ENCODE peak calls at places on chromosomes 1 and 21, in ten cellular contexts. One of them, this sample, is unnamed.
A peak's percentile ranks its signal among the peaks of the same experiment; 100 is the strongest.

GRCh38 chr1:68162761-68163160 is 69.6 kb downstream of the WLS start:
- DNase-seq in kidney: no peak
- DNase-seq in MM.1S: no peak
- DNase-seq in GM23248: no peak
- DNase-seq in heart left ventricle: no peak
- DNase-seq in astrocyte: no peak
- DNase-seq in transverse colon: no peak
- DNase-seq in prostate gland: no peak
- DNase-seq in tibial artery: no peak
- DNase-seq in ovary: no peak
- DNase-seq in this sample: peak; percentile 46

GRCh38 chr21:46559291-46559983 is 45.4 kb downstream of the S100B start:
- DNase-seq in tibial artery: no peak
- DNase-seq in transverse colon: no peak
- DNase-seq in astrocyte: no peak
- DNase-seq in ovary: peak; percentile 55
- DNase-seq in MM.1S: no peak
- DNase-seq in kidney: no peak
- DNase-seq in GM23248: no peak
- DNase-seq in prostate gland: no peak
- DNase-seq in heart left ventricle: peak; percentile 31
- DNase-seq in this sample: no peak

GRCh38 chr21:40386301-40386911 is 460.6 kb downstream of the DSCAM start:
- DNase-seq in ovary: no peak
- DNase-seq in astrocyte: peak; percentile 4
- DNase-seq in transverse colon: peak; percentile 34
- DNase-seq in GM23248: peak; percentile 12
- DNase-seq in MM.1S: peak; percentile 86
- DNase-seq in tibial artery: peak; percentile 31
- DNase-seq in heart left ventricle: peak; percentile 69
- DNase-seq in prostate gland: peak; percentile 56
- DNase-seq in kidney: peak; percentile 84
- DNase-seq in this sample: peak; percentile 82

GRCh38 chr1:40923511-40924020 is 55.9 kb upstream of the CTPS1 start:
- DNase-seq in GM23248: no peak
- DNase-seq in MM.1S: no peak
- DNase-seq in prostate gland: no peak
- DNase-seq in tibial artery: no peak
- DNase-seq in transverse colon: no peak
- DNase-seq in heart left ventricle: no peak
- DNase-seq in astrocyte: no peak
- DNase-seq in kidney: no peak
- DNase-seq in ovary: no peak
- DNase-seq in this sample: no peak

GRCh38 chr1:119898520-119898919 is 2.2 kb upstream of the ADAM30 start:
- DNase-seq in prostate gland: no peak
- DNase-seq in GM23248: no peak
- DNase-seq in kidney: no peak
- DNase-seq in heart left ventricle: no peak
- DNase-seq in tibial artery: no peak
- DNase-seq in MM.1S: no peak
- DNase-seq in ovary: no peak
- DNase-seq in astrocyte: no peak
- DNase-seq in transverse colon: no peak
- DNase-seq in this sample: no peak

GRCh38 chr1:179742291-179742690 is 800 bp upstream of the FAM163A start:
- DNase-seq in tibial artery: no peak
- DNase-seq in astrocyte: no peak
- DNase-seq in kidney: no peak
- DNase-seq in heart left ventricle: no peak
- DNase-seq in MM.1S: no peak
- DNase-seq in transverse colon: no peak
- DNase-seq in ovary: no peak
- DNase-seq in GM23248: no peak
- DNase-seq in prostate gland: no peak
- DNase-seq in this sample: no peak

GRCh38 chr1:64745181-64745985 is 508 bp downstream of the RAVER2 start:
- DNase-seq in MM.1S: peak; percentile 69
- DNase-seq in astrocyte: peak; percentile 30
- DNase-seq in ovary: peak; percentile 38
- DNase-seq in tibial artery: peak; percentile 44
- DNase-seq in heart left ventricle: no peak
- DNase-seq in transverse colon: peak; percentile 53
- DNase-seq in GM23248: peak; percentile 60
- DNase-seq in kidney: peak; percentile 78
- DNase-seq in prostate gland: peak; percentile 31
- DNase-seq in this sample: peak; percentile 60

GRCh38 chr1:204630460-204630905 is 55.1 kb downstream of the LRRN2 start:
- DNase-seq in kidney: no peak
- DNase-seq in heart left ventricle: no peak
- DNase-seq in transverse colon: no peak
- DNase-seq in prostate gland: no peak
- DNase-seq in tibial artery: no peak
- DNase-seq in ovary: no peak
- DNase-seq in MM.1S: no peak
- DNase-seq in GM23248: no peak
- DNase-seq in astrocyte: no peak
- DNase-seq in this sample: no peak

DNA sequence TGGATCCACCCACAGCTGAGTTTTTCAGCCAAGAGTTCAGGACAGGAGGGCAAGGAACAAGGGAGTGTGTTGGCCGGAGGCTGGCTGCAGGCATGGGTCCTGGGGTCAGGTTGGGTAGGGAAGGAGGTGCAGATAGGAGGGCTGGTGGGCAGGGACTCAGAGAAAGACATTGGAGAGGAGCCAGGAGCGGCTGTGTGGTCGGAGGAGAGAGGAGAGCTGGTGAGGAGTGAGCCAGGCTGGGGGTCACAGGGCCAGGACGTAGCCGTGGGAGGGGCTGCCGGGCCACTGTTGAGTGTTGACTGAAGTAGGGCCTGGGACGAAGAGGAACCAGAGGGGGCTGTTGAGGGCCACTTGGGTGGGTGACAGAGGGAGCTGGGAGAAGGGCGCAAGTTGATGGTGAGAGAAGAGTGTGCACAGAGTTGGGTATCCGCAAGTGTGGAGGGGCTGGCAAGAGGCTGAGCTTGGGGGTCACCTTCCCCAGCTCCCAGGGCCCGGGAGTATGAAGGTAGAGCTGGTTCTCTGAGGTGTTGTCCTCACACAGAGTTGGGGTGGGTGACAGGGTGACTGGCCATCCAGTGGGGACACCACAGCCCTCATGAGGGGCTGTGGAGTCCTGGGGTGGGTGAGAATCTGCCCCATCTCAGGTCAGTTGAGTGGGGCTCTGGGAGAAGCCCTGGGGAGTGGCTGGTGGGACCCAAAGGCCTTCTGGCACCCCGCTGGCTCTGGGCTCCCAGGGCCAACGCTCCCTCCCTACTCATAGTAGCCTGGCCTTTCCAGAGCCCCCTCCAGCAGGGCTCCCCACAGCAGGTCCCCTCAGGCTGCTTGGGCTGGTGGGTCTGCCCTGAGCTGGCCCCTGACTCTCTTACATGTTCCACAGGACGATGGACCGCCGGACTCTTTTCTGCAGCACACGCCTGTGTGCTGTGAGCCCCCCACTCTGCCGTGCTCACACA is 21.9 kb downstream of the PODN start:
- DNase-seq in MM.1S: no peak
- DNase-seq in kidney: peak; percentile 52
- DNase-seq in heart left ventricle: no peak
- DNase-seq in GM23248: no peak
- DNase-seq in ovary: no peak
- DNase-seq in astrocyte: no peak
- DNase-seq in tibial artery: no peak
- DNase-seq in transverse colon: no peak
- DNase-seq in prostate gland: no peak
- DNase-seq in this sample: peak; percentile 47
- H3K27ac ChIP-seq in MM.1S: no peak overlapping the region
- H3K27ac ChIP-seq in kidney: no peak overlapping the region
- H3K27ac ChIP-seq in heart left ventricle: no peak overlapping the region
- H3K27ac ChIP-seq in GM23248: no peak overlapping the region
- H3K27ac ChIP-seq in ovary: no peak overlapping the region
- H3K27ac ChIP-seq in astrocyte: no peak overlapping the region
- H3K27ac ChIP-seq in tibial artery: no peak overlapping the region
- H3K27ac ChIP-seq in transverse colon: no peak overlapping the region
- H3K27ac ChIP-seq in prostate gland: no peak overlapping the region
- H3K27ac ChIP-seq in this sample: no peak overlapping the region

GRCh38 chr1:21350132-21350885 is 60.0 kb upstream of the ECE1 start:
- DNase-seq in tibial artery: no peak
- DNase-seq in heart left ventricle: no peak
- DNase-seq in kidney: no peak
- DNase-seq in ovary: no peak
- DNase-seq in MM.1S: no peak
- DNase-seq in transverse colon: no peak
- DNase-seq in prostate gland: no peak
- DNase-seq in astrocyte: peak; percentile 28
- DNase-seq in GM23248: no peak
- DNase-seq in this sample: no peak

GRCh38 chr1:21349693-21350092 is 59.4 kb upstream of the ECE1 start:
- DNase-seq in transverse colon: no peak
- DNase-seq in MM.1S: no peak
- DNase-seq in ovary: no peak
- DNase-seq in kidney: no peak
- DNase-seq in prostate gland: no peak
- DNase-seq in tibial artery: no peak
- DNase-seq in GM23248: no peak
- DNase-seq in astrocyte: no peak
- DNase-seq in heart left ventricle: no peak
- DNase-seq in this sample: no peak

GRCh38 chr1:21355956-21356355 is 65.7 kb upstream of the ECE1 start:
- DNase-seq in kidney: no peak
- DNase-seq in transverse colon: no peak
- DNase-seq in tibial artery: no peak
- DNase-seq in prostate gland: no peak
- DNase-seq in astrocyte: no peak
- DNase-seq in GM23248: no peak
- DNase-seq in heart left ventricle: no peak
- DNase-seq in MM.1S: no peak
- DNase-seq in ovary: no peak
- DNase-seq in this sample: no peak

GRCh38 chr1:21351898-21352297 is 61.6 kb upstream of the ECE1 start:
- DNase-seq in kidney: no peak
- DNase-seq in ovary: no peak
- DNase-seq in MM.1S: no peak
- DNase-seq in transverse colon: no peak
- DNase-seq in heart left ventricle: no peak
- DNase-seq in tibial artery: no peak
- DNase-seq in astrocyte: no peak
- DNase-seq in prostate gland: no peak
- DNase-seq in GM23248: no peak
- DNase-seq in this sample: no peak

GRCh38 chr1:21352586-21352985 is 62.3 kb upstream of the ECE1 start:
- DNase-seq in heart left ventricle: no peak
- DNase-seq in tibial artery: no peak
- DNase-seq in transverse colon: no peak
- DNase-seq in MM.1S: no peak
- DNase-seq in prostate gland: no peak
- DNase-seq in GM23248: no peak
- DNase-seq in astrocyte: no peak
- DNase-seq in ovary: no peak
- DNase-seq in kidney: no peak
- DNase-seq in this sample: no peak
- H3K4me1 ChIP-seq in heart left ventricle: no peaks in the 10 kb centered on the region
- H3K4me1 ChIP-seq in tibial artery: no peaks in the 10 kb centered on the region
- H3K4me1 ChIP-seq in transverse colon: no peaks in the 10 kb centered on the region
- H3K4me1 ChIP-seq in MM.1S: no peaks in the 10 kb centered on the region
- H3K4me1 ChIP-seq in prostate gland: no peaks in the 10 kb centered on the region
- H3K4me1 ChIP-seq in GM23248: no peaks in the 10 kb centered on the region
- H3K4me1 ChIP-seq in astrocyte: peaks cover 10% of the 10 kb centered on the region
- H3K4me1 ChIP-seq in ovary: no peaks in the 10 kb centered on the region
- H3K4me1 ChIP-seq in kidney: no peaks in the 10 kb centered on the region
- H3K4me1 ChIP-seq in this sample: peaks cover 2% of the 10 kb centered on the region

GRCh38 chr21:42530167-42530518 is 16.5 kb downstream of the SLC37A1 start:
- DNase-seq in heart left ventricle: no peak
- DNase-seq in ovary: no peak
- DNase-seq in prostate gland: no peak
- DNase-seq in astrocyte: no peak
- DNase-seq in GM23248: no peak
- DNase-seq in transverse colon: no peak
- DNase-seq in MM.1S: no peak
- DNase-seq in kidney: no peak
- DNase-seq in tibial artery: no peak
- DNase-seq in this sample: no peak
- H3K27ac ChIP-seq in heart left ventricle: no peak overlapping the region
- H3K27ac ChIP-seq in ovary: no peak overlapping the region
- H3K27ac ChIP-seq in prostate gland: peak overlapping the region; percentile 95
- H3K27ac ChIP-seq in astrocyte: no peak overlapping the region
- H3K27ac ChIP-seq in GM23248: no peak overlapping the region
- H3K27ac ChIP-seq in transverse colon: no peak overlapping the region
- H3K27ac ChIP-seq in MM.1S: no peak overlapping the region
- H3K27ac ChIP-seq in kidney: no peak overlapping the region
- H3K27ac ChIP-seq in tibial artery: no peak overlapping the region
- H3K27ac ChIP-seq in this sample: no peak overlapping the region

GRCh38 chr1:159076438-159076752 is 171 bp downstream of the AIM2 start:
- DNase-seq in ovary: no peak
- DNase-seq in kidney: no peak
- DNase-seq in GM23248: no peak
- DNase-seq in prostate gland: no peak
- DNase-seq in tibial artery: no peak
- DNase-seq in astrocyte: no peak
- DNase-seq in MM.1S: no peak
- DNase-seq in heart left ventricle: no peak
- DNase-seq in transverse colon: no peak
- DNase-seq in this sample: no peak

GRCh38 chr1:159071970-159072582 is 4.5 kb downstream of the AIM2 start:
- DNase-seq in prostate gland: no peak
- DNase-seq in transverse colon: no peak
- DNase-seq in MM.1S: peak; percentile 72
- DNase-seq in ovary: no peak
- DNase-seq in kidney: no peak
- DNase-seq in heart left ventricle: no peak
- DNase-seq in GM23248: peak; percentile 83
- DNase-seq in tibial artery: no peak
- DNase-seq in astrocyte: peak; percentile 43
- DNase-seq in this sample: no peak

GRCh38 chr1:159079518-159079917 is 3.0 kb upstream of the AIM2 start:
- DNase-seq in heart left ventricle: no peak
- DNase-seq in transverse colon: no peak
- DNase-seq in GM23248: peak; percentile 14
- DNase-seq in tibial artery: no peak
- DNase-seq in kidney: no peak
- DNase-seq in astrocyte: no peak
- DNase-seq in ovary: no peak
- DNase-seq in prostate gland: no peak
- DNase-seq in MM.1S: no peak
- DNase-seq in this sample: no peak

GRCh38 chr1:159077657-159077961 is 1.0 kb upstream of the AIM2 start:
- DNase-seq in ovary: no peak
- DNase-seq in MM.1S: no peak
- DNase-seq in heart left ventricle: no peak
- DNase-seq in kidney: no peak
- DNase-seq in tibial artery: no peak
- DNase-seq in GM23248: no peak
- DNase-seq in transverse colon: no peak
- DNase-seq in astrocyte: no peak
- DNase-seq in prostate gland: no peak
- DNase-seq in this sample: no peak

DNA sequence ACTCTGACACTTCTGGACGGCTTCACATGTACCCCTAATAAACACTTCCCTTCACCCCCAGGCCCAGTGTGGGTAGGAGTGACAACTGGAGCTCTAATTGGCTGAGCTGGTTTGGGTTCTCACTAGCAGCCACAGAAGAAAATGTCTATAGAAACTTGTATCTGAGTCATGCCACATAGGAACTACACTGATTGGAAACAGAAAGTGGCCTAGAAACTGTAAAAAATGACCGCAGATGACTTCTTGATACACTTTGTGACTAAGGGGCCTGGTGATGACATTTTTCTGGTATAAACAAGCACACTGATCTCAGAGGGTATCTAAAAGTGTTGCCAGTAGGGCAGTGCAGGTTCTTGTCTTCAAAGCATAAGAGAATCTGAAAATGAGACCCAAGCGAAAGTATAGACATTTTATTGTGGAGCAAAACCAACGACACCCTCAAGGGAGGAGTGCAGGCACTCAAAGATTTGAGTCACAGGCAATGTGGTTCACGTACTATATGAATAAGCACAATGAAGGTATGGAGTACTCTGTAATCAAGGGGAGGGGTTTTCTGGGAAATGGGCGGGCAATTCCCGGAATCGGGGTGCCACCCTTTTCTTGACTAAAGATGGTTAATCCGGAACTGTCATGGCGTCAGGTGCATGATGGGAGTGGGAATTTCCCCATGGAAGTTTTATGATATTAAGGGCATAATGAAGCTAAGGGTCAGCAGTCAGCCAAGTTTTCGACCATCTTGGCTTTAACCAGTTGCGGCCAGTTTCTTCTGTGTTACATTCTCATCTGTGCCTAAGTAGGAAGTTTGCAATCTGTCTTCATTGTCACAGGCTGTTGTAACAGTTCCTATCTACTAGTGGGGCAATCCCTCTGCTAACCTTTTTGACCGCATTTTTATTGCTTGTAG is at the start of gene AIM2:
- DNase-seq in GM23248: peak; percentile 87
- DNase-seq in transverse colon: peak; percentile 77
- DNase-seq in astrocyte: peak; percentile 4
- DNase-seq in kidney: no peak
- DNase-seq in ovary: no peak
- DNase-seq in prostate gland: no peak
- DNase-seq in heart left ventricle: no peak
- DNase-seq in MM.1S: peak; percentile 96
- DNase-seq in tibial artery: no peak
- DNase-seq in this sample: no peak
- H3K4me1 ChIP-seq in GM23248: peaks cover 18% of the 10 kb centered on the region
- H3K4me1 ChIP-seq in transverse colon: no peaks in the 10 kb centered on the region
- H3K4me1 ChIP-seq in astrocyte: no peaks in the 10 kb centered on the region
- H3K4me1 ChIP-seq in kidney: no peaks in the 10 kb centered on the region
- H3K4me1 ChIP-seq in ovary: no peaks in the 10 kb centered on the region
- H3K4me1 ChIP-seq in prostate gland: no peaks in the 10 kb centered on the region
- H3K4me1 ChIP-seq in heart left ventricle: no peaks in the 10 kb centered on the region
- H3K4me1 ChIP-seq in MM.1S: peaks cover 21% of the 10 kb centered on the region
- H3K4me1 ChIP-seq in tibial artery: no peaks in the 10 kb centered on the region
- H3K4me1 ChIP-seq in this sample: no peaks in the 10 kb centered on the region